ENCODE peak calls at places on chromosomes 1 and 21, in eight cellular contexts. C is transverse colon, Z is suprapubic skin, G is upper lobe of left lung, X is A549, W is ovary, B is tibial nerve, F is H1. V is an unnamed sample.

GRCh38 chr1:203055983-203056382 is 29.7 kb downstream of the PPFIA4 start:
- DNase-seq in B (no peak), Z (no peak), G (no peak), C (no peak), W (no peak), X (no peak), F (no peak), V (no peak)

GRCh38 chr1:111561328-111561727 is 57.9 kb upstream of the ADORA3 start:
- DNase-seq in B (no peak), X (no peak), G (no peak), F (no peak), Z (no peak), W (no peak), C (no peak), V (peak; percentile 35)

GRCh38 chr1:1918901-1919303 is at the start of gene TMEM52:
- DNase-seq in B (no peak), W (no peak), F (no peak), Z (no peak), G (no peak), C (no peak), X (no peak), V (no peak)

GRCh38 chr1:29249170-29249691 is 12.9 kb downstream of the PTPRU start:
- DNase-seq in X (no peak), Z (no peak), W (no peak), G (no peak), F (peak; percentile 84), B (no peak), C (no peak), V (no peak)

GRCh38 chr1:236685917-236686814 is at the start of gene ACTN2:
- DNase-seq in Z (peak; percentile 61), W (peak; percentile 62), F (peak; percentile 76), G (peak; percentile 37), C (peak; percentile 40), B (no peak), X (peak; percentile 7), V (peak; percentile 55)

GRCh38 chr1:93576346-93576745 is 105.3 kb downstream of the BCAR3 start:
- DNase-seq in F (peak; percentile 28), Z (no peak), W (no peak), C (no peak), X (no peak), G (no peak), B (no peak), V (no peak)

GRCh38 chr1:54973205-54973921 is 7.1 kb upstream of the TMEM61 start:
- DNase-seq in C (no peak), G (peak; percentile 24), Z (no peak), W (peak; percentile 25), F (no peak), X (peak; percentile 44), B (peak; percentile 36), V (peak; percentile 35)

GRCh38 chr1:55380313-55380970 is 165.3 kb upstream of the USP24 start:
- DNase-seq in B (peak; percentile 42), X (no peak), C (peak; percentile 27), Z (no peak), F (no peak), G (no peak), W (peak; percentile 59), V (no peak)

GRCh38 chr1:58465825-58466617 is 80.5 kb downstream of the OMA1 start:
- DNase-seq in W (no peak), C (no peak), F (no peak), G (no peak), B (no peak), Z (no peak), X (no peak), V (no peak)

GRCh38 chr1:6462412-6463119 is 3.4 kb downstream of the TNFRSF25 start:
- DNase-seq in B (no peak), X (no peak), W (no peak), Z (no peak), F (no peak), G (no peak), C (no peak), V (no peak)

GRCh38 chr1:116762781-116763115 is 8.5 kb downstream of the CD2 start:
- DNase-seq in B (no peak), W (no peak), G (no peak), C (no peak), F (peak; percentile 20), Z (no peak), X (no peak), V (no peak)

GRCh38 chr1:167276969-167277368 is 56.3 kb downstream of the POU2F1 start:
- DNase-seq in F (no peak), G (no peak), C (no peak), X (no peak), W (no peak), B (no peak), Z (no peak), V (no peak)

GRCh38 chr21:45467221-45467779 is 62.3 kb downstream of the COL18A1 start:
- DNase-seq in F (no peak), X (no peak), Z (no peak), W (no peak), C (no peak), B (no peak), G (no peak), V (no peak)

GRCh38 chr1:160624464-160624863 is 22.4 kb downstream of the SLAMF1 start:
- DNase-seq in C (no peak), F (no peak), W (no peak), G (no peak), Z (no peak), X (no peak), B (no peak), V (no peak)

GRCh38 chr1:25537148-25537831 is 6.1 kb upstream of the LDLRAP1 start:
- DNase-seq in X (no peak), B (no peak), C (no peak), F (no peak), W (no peak), G (no peak), Z (no peak), V (no peak)

GRCh38 chr1:27544818-27545612 is 55.0 kb upstream of the WASF2 start:
- DNase-seq in B (peak; percentile 75), C (peak; percentile 51), W (peak; percentile 76), F (no peak), Z (no peak), G (no peak), X (no peak), V (no peak)

GRCh38 chr1:17013598-17014320 is 2.0 kb upstream of the ATP13A2 start:
- DNase-seq in W (no peak), F (no peak), Z (peak; percentile 35), B (peak; percentile 43), C (peak; percentile 37), X (no peak), G (peak; percentile 61), V (no peak)

GRCh38 chr1:172398193-172398592 is 22.3 kb upstream of the C1orf105 start:
- DNase-seq in Z (no peak), G (no peak), X (no peak), W (peak; percentile 30), F (no peak), B (peak; percentile 29), C (no peak), V (no peak)

GRCh38 chr1:40024671-40025070 is 15.9 kb upstream of the CAP1 start:
- DNase-seq in G (no peak), W (no peak), B (no peak), F (no peak), C (no peak), X (no peak), Z (no peak), V (no peak)

GRCh38 chr1:1348420-1349255 is 580 bp downstream of the DVL1 start:
- DNase-seq in G (peak; percentile 47), W (peak; percentile 66), F (no peak), X (no peak), B (no peak), C (no peak), Z (no peak), V (no peak)

GRCh38 chr1:109531205-109531779 is 8.4 kb upstream of the GPR61 start:
- DNase-seq in W (no peak), Z (no peak), F (no peak), X (no peak), B (no peak), C (no peak), G (no peak), V (no peak)

GRCh38 chr1:36772837-36773495 is 261.3 kb downstream of the GRIK3 start:
- DNase-seq in W (no peak), B (no peak), X (no peak), F (no peak), C (no peak), G (no peak), Z (no peak), V (no peak)

GRCh38 chr21:37183749-37184148 is 83.4 kb downstream of the VPS26C start:
- DNase-seq in F (no peak), X (no peak), G (no peak), W (no peak), Z (no peak), B (no peak), C (no peak), V (no peak)

DNA sequence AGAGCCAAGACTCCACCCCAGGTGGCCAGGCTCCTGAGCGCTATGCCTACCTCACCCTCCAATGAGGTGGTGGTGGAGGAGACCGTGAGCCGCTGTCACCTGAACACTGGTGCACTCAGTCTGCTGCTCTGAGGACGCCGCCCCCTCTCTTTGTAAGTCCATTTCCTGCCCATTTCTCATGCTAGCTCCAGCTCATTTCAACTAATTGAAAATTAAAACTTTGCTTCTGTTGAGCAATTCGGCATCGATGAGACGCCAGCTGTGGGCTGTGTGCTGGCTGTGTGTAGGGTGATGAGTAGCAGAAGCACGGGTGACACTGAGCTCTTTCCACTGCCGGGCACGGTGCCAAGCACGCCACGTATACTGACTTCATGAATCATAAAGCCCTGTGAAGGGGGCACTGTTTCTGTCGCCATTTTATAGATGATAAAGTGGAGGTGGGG is 11.2 kb downstream of the TNFRSF1B start:
- DNase-seq in X (no peak), F (no peak), Z (peak; percentile 90), W (peak; percentile 61), C (peak; percentile 64), B (peak; percentile 66), G (peak; percentile 84), V (peak; percentile 63)
- TF ChIP-seq EP300 in X (no peak), F (no peak), Z (no peak), W (no peak), C (no peak), B (no peak), G (no peak), V (no peak)

GRCh38 chr1:246297314-246298273 is 209.5 kb downstream of the SMYD3 start:
- DNase-seq in Z (no peak), G (no peak), F (no peak), C (no peak), B (no peak), W (no peak), X (no peak), V (no peak)
- TF ChIP-seq EP300 in Z (no peak), G (no peak), F (no peak), C (no peak), B (no peak), W (no peak), X (no peak), V (no peak)

GRCh38 chr1:99934801-99935200 is 35.0 kb upstream of the SLC35A3 start:
- DNase-seq in W (no peak), G (no peak), X (no peak), F (no peak), B (no peak), Z (no peak), C (no peak), V (no peak)

GRCh38 chr1:99936071-99936470 is 33.7 kb upstream of the SLC35A3 start:
- DNase-seq in X (no peak), B (no peak), F (no peak), C (no peak), Z (no peak), G (no peak), W (no peak), V (no peak)

GRCh38 chr1:99935534-99935933 is 34.3 kb upstream of the SLC35A3 start:
- DNase-seq in Z (no peak), X (no peak), G (no peak), C (no peak), B (no peak), W (no peak), F (no peak), V (no peak)
- TF ChIP-seq EP300 in Z (no peak), X (no peak), G (no peak), C (no peak), B (no peak), W (no peak), F (no peak), V (no peak)

GRCh38 chr1:11487196-11487751 is 8.3 kb downstream of the DISP3 start:
- DNase-seq in C (no peak), F (no peak), G (no peak), X (no peak), Z (no peak), B (no peak), W (no peak), V (no peak)
- TF ChIP-seq EP300 in C (no peak), F (no peak), G (no peak), X (no peak), Z (no peak), B (no peak), W (no peak), V (no peak)